ENCODE peak calls at places on chromosomes 4 and X, in ten cellular contexts. One of them, this sample, is unnamed.

GRCh38 chr4:734951-735350 is 29.3 kb downstream of the PCGF3 start:
- DNase-seq in stimulated activated naive CD8-positive, alpha-beta T cell treated with anti-CD3 and anti-CD28 coated beads, Interleukin-15, amount 100 ng/mL, for 72 hours: no peak
- DNase-seq in DMS153: no peak
- DNase-seq in NAMALWA: no peak
- DNase-seq in stimulated activated CD8-positive, alpha-beta memory T cell treated with anti-CD3 and anti-CD28 coated beads, Interleukin-7, amount 100 ng/mL, for 4 hours: no peak
- DNase-seq in amniotic stem cell: no peak
- DNase-seq in T follicular helper cell: no peak
- DNase-seq in left ventricle myocardium superior: no peak
- DNase-seq in BE2C: no peak
- DNase-seq in cardiac muscle cell: no peak
- DNase-seq in this sample: no peak

GRCh38 chr4:116664198-116664597 is 421.2 kb downstream of the TRAM1L1 start:
- DNase-seq in DMS153: no peak
- DNase-seq in NAMALWA: no peak
- DNase-seq in amniotic stem cell: no peak
- DNase-seq in BE2C: peak; percentile 10
- DNase-seq in stimulated activated naive CD8-positive, alpha-beta T cell treated with anti-CD3 and anti-CD28 coated beads, Interleukin-15, amount 100 ng/mL, for 72 hours: no peak
- DNase-seq in cardiac muscle cell: no peak
- DNase-seq in stimulated activated CD8-positive, alpha-beta memory T cell treated with anti-CD3 and anti-CD28 coated beads, Interleukin-7, amount 100 ng/mL, for 4 hours: no peak
- DNase-seq in left ventricle myocardium superior: no peak
- DNase-seq in T follicular helper cell: no peak
- DNase-seq in this sample: no peak

GRCh38 chrX:108699368-108699767 is 37.0 kb downstream of the IRS4 start:
- DNase-seq in T follicular helper cell: no peak
- DNase-seq in cardiac muscle cell: peak; percentile 51
- DNase-seq in NAMALWA: peak; percentile 33
- DNase-seq in BE2C: no peak
- DNase-seq in stimulated activated CD8-positive, alpha-beta memory T cell treated with anti-CD3 and anti-CD28 coated beads, Interleukin-7, amount 100 ng/mL, for 4 hours: no peak
- DNase-seq in left ventricle myocardium superior: no peak
- DNase-seq in amniotic stem cell: no peak
- DNase-seq in DMS153: no peak
- DNase-seq in stimulated activated naive CD8-positive, alpha-beta T cell treated with anti-CD3 and anti-CD28 coated beads, Interleukin-15, amount 100 ng/mL, for 72 hours: no peak
- DNase-seq in this sample: peak; percentile 9

GRCh38 chr4:178599521-178599920 is 1157.3 kb upstream of the AGA start:
- DNase-seq in T follicular helper cell: no peak
- DNase-seq in cardiac muscle cell: no peak
- DNase-seq in NAMALWA: no peak
- DNase-seq in BE2C: peak; percentile 27
- DNase-seq in DMS153: no peak
- DNase-seq in stimulated activated naive CD8-positive, alpha-beta T cell treated with anti-CD3 and anti-CD28 coated beads, Interleukin-15, amount 100 ng/mL, for 72 hours: no peak
- DNase-seq in amniotic stem cell: no peak
- DNase-seq in stimulated activated CD8-positive, alpha-beta memory T cell treated with anti-CD3 and anti-CD28 coated beads, Interleukin-7, amount 100 ng/mL, for 4 hours: no peak
- DNase-seq in left ventricle myocardium superior: no peak
- DNase-seq in this sample: peak; percentile 4

GRCh38 chrX:148281920-148282319 is 218.5 kb upstream of the AFF2 start:
- DNase-seq in left ventricle myocardium superior: no peak
- DNase-seq in amniotic stem cell: no peak
- DNase-seq in NAMALWA: no peak
- DNase-seq in stimulated activated naive CD8-positive, alpha-beta T cell treated with anti-CD3 and anti-CD28 coated beads, Interleukin-15, amount 100 ng/mL, for 72 hours: no peak
- DNase-seq in DMS153: no peak
- DNase-seq in T follicular helper cell: no peak
- DNase-seq in BE2C: no peak
- DNase-seq in cardiac muscle cell: no peak
- DNase-seq in stimulated activated CD8-positive, alpha-beta memory T cell treated with anti-CD3 and anti-CD28 coated beads, Interleukin-7, amount 100 ng/mL, for 4 hours: no peak
- DNase-seq in this sample: no peak

GRCh38 chr4:73311428-73311827 is 52.8 kb upstream of the ANKRD17 start:
- DNase-seq in left ventricle myocardium superior: no peak
- DNase-seq in stimulated activated CD8-positive, alpha-beta memory T cell treated with anti-CD3 and anti-CD28 coated beads, Interleukin-7, amount 100 ng/mL, for 4 hours: no peak
- DNase-seq in DMS153: peak; percentile 25
- DNase-seq in cardiac muscle cell: peak; percentile 56
- DNase-seq in stimulated activated naive CD8-positive, alpha-beta T cell treated with anti-CD3 and anti-CD28 coated beads, Interleukin-15, amount 100 ng/mL, for 72 hours: no peak
- DNase-seq in T follicular helper cell: no peak
- DNase-seq in BE2C: no peak
- DNase-seq in NAMALWA: peak; percentile 53
- DNase-seq in amniotic stem cell: no peak
- DNase-seq in this sample: peak; percentile 17

GRCh38 chrX:153469811-153470410 is 465 bp downstream of the HAUS7 start:
- DNase-seq in stimulated activated naive CD8-positive, alpha-beta T cell treated with anti-CD3 and anti-CD28 coated beads, Interleukin-15, amount 100 ng/mL, for 72 hours: peak; percentile 57
- DNase-seq in amniotic stem cell: no peak
- DNase-seq in NAMALWA: peak; percentile 51
- DNase-seq in left ventricle myocardium superior: no peak
- DNase-seq in DMS153: no peak
- DNase-seq in cardiac muscle cell: peak; percentile 23
- DNase-seq in T follicular helper cell: no peak
- DNase-seq in stimulated activated CD8-positive, alpha-beta memory T cell treated with anti-CD3 and anti-CD28 coated beads, Interleukin-7, amount 100 ng/mL, for 4 hours: no peak
- DNase-seq in BE2C: peak; percentile 42
- DNase-seq in this sample: no peak

GRCh38 chr4:159016527-159017137 is 86.2 kb upstream of the RAPGEF2 start:
- DNase-seq in T follicular helper cell: no peak
- DNase-seq in left ventricle myocardium superior: no peak
- DNase-seq in stimulated activated CD8-positive, alpha-beta memory T cell treated with anti-CD3 and anti-CD28 coated beads, Interleukin-7, amount 100 ng/mL, for 4 hours: no peak
- DNase-seq in stimulated activated naive CD8-positive, alpha-beta T cell treated with anti-CD3 and anti-CD28 coated beads, Interleukin-15, amount 100 ng/mL, for 72 hours: no peak
- DNase-seq in BE2C: no peak
- DNase-seq in amniotic stem cell: no peak
- DNase-seq in cardiac muscle cell: peak; percentile 55
- DNase-seq in NAMALWA: peak; percentile 77
- DNase-seq in DMS153: no peak
- DNase-seq in this sample: no peak

GRCh38 chr4:186266699-186267467 is 894 bp downstream of the F11 start:
- DNase-seq in left ventricle myocardium superior: no peak
- DNase-seq in DMS153: no peak
- DNase-seq in stimulated activated naive CD8-positive, alpha-beta T cell treated with anti-CD3 and anti-CD28 coated beads, Interleukin-15, amount 100 ng/mL, for 72 hours: no peak
- DNase-seq in stimulated activated CD8-positive, alpha-beta memory T cell treated with anti-CD3 and anti-CD28 coated beads, Interleukin-7, amount 100 ng/mL, for 4 hours: no peak
- DNase-seq in T follicular helper cell: no peak
- DNase-seq in BE2C: no peak
- DNase-seq in NAMALWA: no peak
- DNase-seq in amniotic stem cell: no peak
- DNase-seq in cardiac muscle cell: peak; percentile 47
- DNase-seq in this sample: no peak

GRCh38 chr4:21136231-21136630 is 436.0 kb downstream of the PACRGL start:
- DNase-seq in left ventricle myocardium superior: no peak
- DNase-seq in T follicular helper cell: no peak
- DNase-seq in BE2C: no peak
- DNase-seq in stimulated activated naive CD8-positive, alpha-beta T cell treated with anti-CD3 and anti-CD28 coated beads, Interleukin-15, amount 100 ng/mL, for 72 hours: no peak
- DNase-seq in amniotic stem cell: no peak
- DNase-seq in DMS153: no peak
- DNase-seq in NAMALWA: no peak
- DNase-seq in stimulated activated CD8-positive, alpha-beta memory T cell treated with anti-CD3 and anti-CD28 coated beads, Interleukin-7, amount 100 ng/mL, for 4 hours: no peak
- DNase-seq in cardiac muscle cell: no peak
- DNase-seq in this sample: no peak

GRCh38 chr4:53480909-53481308 is 103.5 kb downstream of the FIP1L1 start:
- DNase-seq in stimulated activated naive CD8-positive, alpha-beta T cell treated with anti-CD3 and anti-CD28 coated beads, Interleukin-15, amount 100 ng/mL, for 72 hours: no peak
- DNase-seq in stimulated activated CD8-positive, alpha-beta memory T cell treated with anti-CD3 and anti-CD28 coated beads, Interleukin-7, amount 100 ng/mL, for 4 hours: no peak
- DNase-seq in BE2C: no peak
- DNase-seq in left ventricle myocardium superior: no peak
- DNase-seq in DMS153: no peak
- DNase-seq in cardiac muscle cell: no peak
- DNase-seq in T follicular helper cell: no peak
- DNase-seq in NAMALWA: no peak
- DNase-seq in amniotic stem cell: no peak
- DNase-seq in this sample: no peak

GRCh38 chr4:127000846-127001245 is 631.9 kb upstream of the INTU start:
- DNase-seq in cardiac muscle cell: no peak
- DNase-seq in T follicular helper cell: no peak
- DNase-seq in NAMALWA: no peak
- DNase-seq in stimulated activated naive CD8-positive, alpha-beta T cell treated with anti-CD3 and anti-CD28 coated beads, Interleukin-15, amount 100 ng/mL, for 72 hours: no peak
- DNase-seq in left ventricle myocardium superior: no peak
- DNase-seq in amniotic stem cell: no peak
- DNase-seq in BE2C: no peak
- DNase-seq in DMS153: no peak
- DNase-seq in stimulated activated CD8-positive, alpha-beta memory T cell treated with anti-CD3 and anti-CD28 coated beads, Interleukin-7, amount 100 ng/mL, for 4 hours: no peak
- DNase-seq in this sample: no peak

GRCh38 chrX:40299028-40299479 is 201.3 kb upstream of the BCOR start:
- DNase-seq in DMS153: no peak
- DNase-seq in stimulated activated naive CD8-positive, alpha-beta T cell treated with anti-CD3 and anti-CD28 coated beads, Interleukin-15, amount 100 ng/mL, for 72 hours: no peak
- DNase-seq in T follicular helper cell: no peak
- DNase-seq in left ventricle myocardium superior: no peak
- DNase-seq in amniotic stem cell: no peak
- DNase-seq in NAMALWA: no peak
- DNase-seq in stimulated activated CD8-positive, alpha-beta memory T cell treated with anti-CD3 and anti-CD28 coated beads, Interleukin-7, amount 100 ng/mL, for 4 hours: no peak
- DNase-seq in BE2C: no peak
- DNase-seq in cardiac muscle cell: peak; percentile 39
- DNase-seq in this sample: no peak

GRCh38 chrX:9149831-9150230 is 115.9 kb upstream of the FAM9B start:
- DNase-seq in amniotic stem cell: no peak
- DNase-seq in DMS153: no peak
- DNase-seq in NAMALWA: no peak
- DNase-seq in T follicular helper cell: no peak
- DNase-seq in BE2C: no peak
- DNase-seq in stimulated activated naive CD8-positive, alpha-beta T cell treated with anti-CD3 and anti-CD28 coated beads, Interleukin-15, amount 100 ng/mL, for 72 hours: no peak
- DNase-seq in stimulated activated CD8-positive, alpha-beta memory T cell treated with anti-CD3 and anti-CD28 coated beads, Interleukin-7, amount 100 ng/mL, for 4 hours: no peak
- DNase-seq in left ventricle myocardium superior: no peak
- DNase-seq in cardiac muscle cell: no peak
- DNase-seq in this sample: no peak

GRCh38 chrX:108091878-108092291 is 307 bp downstream of the ATG4A start:
- DNase-seq in stimulated activated naive CD8-positive, alpha-beta T cell treated with anti-CD3 and anti-CD28 coated beads, Interleukin-15, amount 100 ng/mL, for 72 hours: no peak
- DNase-seq in cardiac muscle cell: no peak
- DNase-seq in BE2C: no peak
- DNase-seq in DMS153: no peak
- DNase-seq in T follicular helper cell: no peak
- DNase-seq in stimulated activated CD8-positive, alpha-beta memory T cell treated with anti-CD3 and anti-CD28 coated beads, Interleukin-7, amount 100 ng/mL, for 4 hours: no peak
- DNase-seq in left ventricle myocardium superior: no peak
- DNase-seq in NAMALWA: no peak
- DNase-seq in amniotic stem cell: no peak
- DNase-seq in this sample: no peak

GRCh38 chrX:19625612-19626011 is 110.3 kb upstream of the MAP3K15 start:
- DNase-seq in stimulated activated CD8-positive, alpha-beta memory T cell treated with anti-CD3 and anti-CD28 coated beads, Interleukin-7, amount 100 ng/mL, for 4 hours: peak; percentile 19
- DNase-seq in BE2C: no peak
- DNase-seq in left ventricle myocardium superior: no peak
- DNase-seq in T follicular helper cell: no peak
- DNase-seq in NAMALWA: no peak
- DNase-seq in stimulated activated naive CD8-positive, alpha-beta T cell treated with anti-CD3 and anti-CD28 coated beads, Interleukin-15, amount 100 ng/mL, for 72 hours: peak; percentile 58
- DNase-seq in DMS153: no peak
- DNase-seq in amniotic stem cell: no peak
- DNase-seq in cardiac muscle cell: no peak
- DNase-seq in this sample: no peak

GRCh38 chrX:27775984-27776383 is 31.8 kb upstream of the MAGEB10 start:
- DNase-seq in T follicular helper cell: no peak
- DNase-seq in cardiac muscle cell: no peak
- DNase-seq in DMS153: no peak
- DNase-seq in left ventricle myocardium superior: no peak
- DNase-seq in amniotic stem cell: no peak
- DNase-seq in BE2C: no peak
- DNase-seq in stimulated activated CD8-positive, alpha-beta memory T cell treated with anti-CD3 and anti-CD28 coated beads, Interleukin-7, amount 100 ng/mL, for 4 hours: no peak
- DNase-seq in NAMALWA: no peak
- DNase-seq in stimulated activated naive CD8-positive, alpha-beta T cell treated with anti-CD3 and anti-CD28 coated beads, Interleukin-15, amount 100 ng/mL, for 72 hours: no peak
- DNase-seq in this sample: no peak

GRCh38 chr4:124167602-124168001 is 544.9 kb downstream of the ANKRD50 start:
- DNase-seq in NAMALWA: no peak
- DNase-seq in DMS153: no peak
- DNase-seq in T follicular helper cell: no peak
- DNase-seq in stimulated activated CD8-positive, alpha-beta memory T cell treated with anti-CD3 and anti-CD28 coated beads, Interleukin-7, amount 100 ng/mL, for 4 hours: no peak
- DNase-seq in amniotic stem cell: no peak
- DNase-seq in BE2C: no peak
- DNase-seq in stimulated activated naive CD8-positive, alpha-beta T cell treated with anti-CD3 and anti-CD28 coated beads, Interleukin-15, amount 100 ng/mL, for 72 hours: no peak
- DNase-seq in cardiac muscle cell: peak; percentile 24
- DNase-seq in left ventricle myocardium superior: no peak
- DNase-seq in this sample: no peak

GRCh38 chrX:70826715-70827114 is 81.8 kb downstream of the TEX11 start:
- DNase-seq in NAMALWA: no peak
- DNase-seq in DMS153: no peak
- DNase-seq in cardiac muscle cell: peak; percentile 1
- DNase-seq in stimulated activated CD8-positive, alpha-beta memory T cell treated with anti-CD3 and anti-CD28 coated beads, Interleukin-7, amount 100 ng/mL, for 4 hours: no peak
- DNase-seq in BE2C: no peak
- DNase-seq in amniotic stem cell: no peak
- DNase-seq in stimulated activated naive CD8-positive, alpha-beta T cell treated with anti-CD3 and anti-CD28 coated beads, Interleukin-15, amount 100 ng/mL, for 72 hours: no peak
- DNase-seq in left ventricle myocardium superior: no peak
- DNase-seq in T follicular helper cell: no peak
- DNase-seq in this sample: no peak

GRCh38 chrX:9928083-9928482 is 39.1 kb upstream of the CLDN34 start:
- DNase-seq in T follicular helper cell: no peak
- DNase-seq in stimulated activated naive CD8-positive, alpha-beta T cell treated with anti-CD3 and anti-CD28 coated beads, Interleukin-15, amount 100 ng/mL, for 72 hours: no peak
- DNase-seq in stimulated activated CD8-positive, alpha-beta memory T cell treated with anti-CD3 and anti-CD28 coated beads, Interleukin-7, amount 100 ng/mL, for 4 hours: no peak
- DNase-seq in BE2C: no peak
- DNase-seq in NAMALWA: no peak
- DNase-seq in DMS153: peak; percentile 57
- DNase-seq in left ventricle myocardium superior: no peak
- DNase-seq in amniotic stem cell: no peak
- DNase-seq in cardiac muscle cell: no peak
- DNase-seq in this sample: no peak

GRCh38 chr4:94452476-94453300 is 946 bp downstream of the PDLIM5 start:
- DNase-seq in stimulated activated CD8-positive, alpha-beta memory T cell treated with anti-CD3 and anti-CD28 coated beads, Interleukin-7, amount 100 ng/mL, for 4 hours: no peak
- DNase-seq in T follicular helper cell: peak; percentile 0
- DNase-seq in BE2C: peak; percentile 64
- DNase-seq in DMS153: no peak
- DNase-seq in amniotic stem cell: peak; percentile 49
- DNase-seq in stimulated activated naive CD8-positive, alpha-beta T cell treated with anti-CD3 and anti-CD28 coated beads, Interleukin-15, amount 100 ng/mL, for 72 hours: peak; percentile 14
- DNase-seq in cardiac muscle cell: peak; percentile 92
- DNase-seq in NAMALWA: peak; percentile 25
- DNase-seq in left ventricle myocardium superior: peak; percentile 88
- DNase-seq in this sample: no peak